ENCODE peak calls at places on chromosomes 1 and 21, in eight cellular contexts. G is esophagus squamous epithelium, I is transverse colon, J is Peyer's patch, S is endothelial cell of umbilical vein, O is right lobe of liver, Z is uterus, L is body of pancreas. A is an unnamed sample. For H3K9me3, the result is how much of the 10 kb centered on the place peaks cover.

GRCh38 chr1:214416417-214417212 is 134.8 kb downstream of the PTPN14 start:
- DNase-seq in G (no peak), I (no peak), J (no peak), S (peak), O (no peak), Z (no peak), L (no peak), A (no peak)

GRCh38 chr1:41423511-41424191 is 60.8 kb downstream of the EDN2 start:
- DNase-seq in G (no peak), I (peak), J (no peak), S (no peak), O (no peak), Z (no peak), L (peak), A (no peak)

GRCh38 chr1:105100102-105100501 is 1350.4 kb downstream of the AMY1C start:
- DNase-seq in G (no peak), I (no peak), J (no peak), S (no peak), O (no peak), Z (no peak), L (no peak), A (no peak)

GRCh38 chr1:4126731-4127594 is 226.9 kb upstream of the C1orf174 start:
- DNase-seq in G (no peak), I (no peak), J (no peak), S (no peak), O (no peak), Z (no peak), L (no peak), A (no peak)

GRCh38 chr1:10402729-10403274 is 3.9 kb downstream of the PGD start:
- DNase-seq in G (no peak), I (no peak), J (no peak), S (no peak), O (no peak), Z (no peak), L (no peak), A (no peak)

GRCh38 chr1:154386643-154387352 is 18.3 kb upstream of the IL6R start:
- DNase-seq in G (no peak), I (peak), J (peak), S (no peak), O (no peak), Z (no peak), L (no peak), A (no peak)

GRCh38 chr1:167904641-167905040 is 9.3 kb downstream of the ADCY10 start:
- DNase-seq in G (no peak), I (no peak), J (no peak), S (peak), O (no peak), Z (no peak), L (no peak), A (no peak)

GRCh38 chr1:66282343-66282852 is 251.6 kb upstream of the SGIP1 start:
- DNase-seq in G (no peak), I (peak), J (peak), S (peak), O (no peak), Z (peak), L (no peak), A (no peak)

GRCh38 chr1:119978018-119978505 is 81.7 kb upstream of the ADAM30 start:
- DNase-seq in G (no peak), I (no peak), J (no peak), S (no peak), O (no peak), Z (no peak), L (no peak), A (no peak)

GRCh38 chr1:235100124-235100801 is 28.4 kb downstream of the TOMM20 start:
- DNase-seq in G (no peak), I (no peak), J (peak), S (no peak), O (no peak), Z (no peak), L (no peak), A (peak)

GRCh38 chr1:43074244-43074643 is 97.8 kb downstream of the EBNA1BP2 start:
- DNase-seq in G (no peak), I (no peak), J (no peak), S (no peak), O (no peak), Z (no peak), L (no peak), A (no peak)

GRCh38 chr1:33099290-33100118 is 18.6 kb downstream of the AZIN2 start:
- DNase-seq in G (no peak), I (peak), J (peak), S (no peak), O (no peak), Z (no peak), L (peak), A (peak)

GRCh38 chr1:90412563-90412962 is 304.5 kb downstream of the BARHL2 start:
- DNase-seq in G (no peak), I (no peak), J (no peak), S (no peak), O (no peak), Z (no peak), L (no peak), A (no peak)

GRCh38 chr1:26999440-26999987 is 6.0 kb downstream of the TRNP1 start:
- DNase-seq in G (no peak), I (peak), J (peak), S (peak), O (no peak), Z (peak), L (peak), A (peak)

GRCh38 chr1:94927405-94928175 is 680 bp upstream of the CNN3 start:
- DNase-seq in G (no peak), I (peak), J (peak), S (no peak), O (peak), Z (peak), L (peak), A (peak)

GRCh38 chr21:35476616-35477395 is 427.7 kb upstream of the RUNX1 start:
- DNase-seq in G (no peak), I (no peak), J (no peak), S (peak), O (no peak), Z (no peak), L (no peak), A (no peak)

GRCh38 chr1:93680121-93681094 is 1.2 kb downstream of the BCAR3 start:
- DNase-seq in G (peak), I (peak), J (peak), S (peak), O (peak), Z (peak), L (peak), A (peak)

GRCh38 chr1:119971710-119972570 is 75.6 kb upstream of the ADAM30 start:
- DNase-seq in G (no peak), I (no peak), J (no peak), S (no peak), O (no peak), Z (no peak), L (no peak), A (no peak)

GRCh38 chr1:193489191-193489590 is 302.8 kb upstream of the B3GALT2 start:
- DNase-seq in G (no peak), I (no peak), J (no peak), S (no peak), O (no peak), Z (no peak), L (no peak), A (no peak)

GRCh38 chr1:94142022-94142421 is 21.1 kb upstream of the ABCA4 start:
- DNase-seq in G (no peak), I (no peak), J (no peak), S (peak), O (no peak), Z (no peak), L (no peak), A (no peak)

GRCh38 chr1:96710708-96711477 is 10.7 kb upstream of the PTBP2 start:
- DNase-seq in G (no peak), I (no peak), J (no peak), S (no peak), O (no peak), Z (no peak), L (no peak), A (no peak)

DNA sequence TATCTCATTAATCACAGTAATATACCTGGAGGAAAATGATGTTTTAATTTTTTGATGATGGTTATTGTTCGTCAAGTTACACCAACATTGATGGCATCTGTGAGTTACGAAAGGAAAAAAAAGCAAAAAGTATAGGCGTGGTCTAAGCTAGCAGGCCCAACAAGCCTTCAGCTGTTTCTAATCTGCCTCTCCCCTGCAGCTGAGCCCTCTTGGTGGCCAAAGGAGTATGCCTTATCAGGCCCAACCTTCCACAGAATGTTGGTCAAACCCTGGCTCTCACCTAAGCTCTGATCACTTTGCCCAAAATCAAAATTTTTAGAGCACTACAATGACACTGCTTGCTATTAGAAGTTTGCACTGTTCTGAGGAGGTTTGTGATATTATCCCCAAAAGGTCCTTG is 4.9 kb downstream of the C1orf105 start:
- DNase-seq in G (no peak), I (no peak), J (no peak), S (no peak), O (no peak), Z (no peak), L (no peak), A (no peak)
- TF ChIP-seq POLR2A in G (no peak), I (no peak), J (no peak), S (no peak), O (no peak), Z (no peak), L (no peak), A (no peak)

GRCh38 chr1:159007734-159008133 is 2.0 kb upstream of the IFI16 start:
- DNase-seq in G (no peak), I (no peak), J (no peak), S (no peak), O (no peak), Z (no peak), L (no peak), A (no peak)

GRCh38 chr1:159008744-159009188 is 941 bp upstream of the IFI16 start:
- DNase-seq in G (no peak), I (peak), J (peak), S (no peak), O (no peak), Z (no peak), L (no peak), A (no peak)

GRCh38 chr1:159009287-159009686 is 420 bp upstream of the IFI16 start:
- DNase-seq in G (no peak), I (no peak), J (no peak), S (no peak), O (no peak), Z (no peak), L (no peak), A (no peak)

GRCh38 chr1:159005161-159005560 is 4.5 kb upstream of the IFI16 start:
- DNase-seq in G (no peak), I (no peak), J (no peak), S (no peak), O (no peak), Z (no peak), L (no peak), A (no peak)

GRCh38 chr1:159005676-159006075 is 4.0 kb upstream of the IFI16 start:
- DNase-seq in G (no peak), I (no peak), J (peak), S (no peak), O (no peak), Z (no peak), L (no peak), A (no peak)
- H3K27ac ChIP-seq in G (peak), I (peak), J (peak), S (no peak), O (peak), Z (peak), L (no peak), A (peak)

DNA sequence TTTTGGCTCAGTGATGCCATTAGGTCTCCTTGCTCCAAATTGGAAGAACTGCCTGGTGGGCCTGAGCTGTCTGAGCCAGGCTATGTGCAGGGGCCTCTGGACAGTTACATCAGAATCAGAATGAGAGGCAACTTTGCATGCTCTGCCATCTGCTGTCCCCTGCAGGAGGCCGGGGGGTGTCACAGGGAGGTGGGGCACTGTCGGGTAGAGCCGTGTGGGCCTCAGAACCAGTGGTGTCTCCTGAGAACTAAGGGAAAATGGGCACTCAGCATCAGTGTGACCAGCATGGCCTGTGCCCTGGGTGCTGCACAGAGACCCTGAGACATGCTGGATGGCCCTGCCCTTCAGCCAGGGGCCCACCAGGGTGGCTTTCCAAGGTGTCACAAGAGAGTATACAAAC is 47.0 kb upstream of the COL6A1 start:
- DNase-seq in G (no peak), I (no peak), J (no peak), S (no peak), O (no peak), Z (no peak), L (no peak), A (no peak)
- H3K9me3 ChIP-seq in G (under half), I (under half), J (under half), S (under half), O (under half), Z (under half), L (under half), A (under half)

GRCh38 chr1:65149391-65149729 is 1.4 kb downstream of the AK4 start:
- DNase-seq in G (no peak), I (no peak), J (no peak), S (peak), O (no peak), Z (no peak), L (no peak), A (no peak)

GRCh38 chr1:65147424-65148177 is 402 bp upstream of the AK4 start:
- DNase-seq in G (no peak), I (peak), J (peak), S (peak), O (peak), Z (peak), L (peak), A (no peak)

GRCh38 chr1:65146908-65147423 is 1.0 kb upstream of the AK4 start:
- DNase-seq in G (no peak), I (no peak), J (no peak), S (no peak), O (no peak), Z (no peak), L (no peak), A (no peak)

GRCh38 chr1:65149753-65150463 is 1.9 kb downstream of the AK4 start:
- DNase-seq in G (no peak), I (no peak), J (no peak), S (no peak), O (no peak), Z (no peak), L (no peak), A (no peak)

GRCh38 chr1:65148548-65149390 is 766 bp downstream of the AK4 start:
- DNase-seq in G (no peak), I (peak), J (no peak), S (peak), O (peak), Z (peak), L (peak), A (peak)
- TF ChIP-seq POLR2A in G (no peak), I (no peak), J (no peak), S (no peak), O (no peak), Z (no peak), L (no peak), A (no peak)

GRCh38 chr21:29187939-29188338 is 57.5 kb downstream of the MAP3K7CL start:
- DNase-seq in G (no peak), I (no peak), J (peak), S (peak), O (peak), Z (peak), L (peak), A (no peak)
- H3K27ac ChIP-seq in G (no peak), I (no peak), J (no peak), S (no peak), O (peak), Z (no peak), L (no peak), A (no peak)

DNA sequence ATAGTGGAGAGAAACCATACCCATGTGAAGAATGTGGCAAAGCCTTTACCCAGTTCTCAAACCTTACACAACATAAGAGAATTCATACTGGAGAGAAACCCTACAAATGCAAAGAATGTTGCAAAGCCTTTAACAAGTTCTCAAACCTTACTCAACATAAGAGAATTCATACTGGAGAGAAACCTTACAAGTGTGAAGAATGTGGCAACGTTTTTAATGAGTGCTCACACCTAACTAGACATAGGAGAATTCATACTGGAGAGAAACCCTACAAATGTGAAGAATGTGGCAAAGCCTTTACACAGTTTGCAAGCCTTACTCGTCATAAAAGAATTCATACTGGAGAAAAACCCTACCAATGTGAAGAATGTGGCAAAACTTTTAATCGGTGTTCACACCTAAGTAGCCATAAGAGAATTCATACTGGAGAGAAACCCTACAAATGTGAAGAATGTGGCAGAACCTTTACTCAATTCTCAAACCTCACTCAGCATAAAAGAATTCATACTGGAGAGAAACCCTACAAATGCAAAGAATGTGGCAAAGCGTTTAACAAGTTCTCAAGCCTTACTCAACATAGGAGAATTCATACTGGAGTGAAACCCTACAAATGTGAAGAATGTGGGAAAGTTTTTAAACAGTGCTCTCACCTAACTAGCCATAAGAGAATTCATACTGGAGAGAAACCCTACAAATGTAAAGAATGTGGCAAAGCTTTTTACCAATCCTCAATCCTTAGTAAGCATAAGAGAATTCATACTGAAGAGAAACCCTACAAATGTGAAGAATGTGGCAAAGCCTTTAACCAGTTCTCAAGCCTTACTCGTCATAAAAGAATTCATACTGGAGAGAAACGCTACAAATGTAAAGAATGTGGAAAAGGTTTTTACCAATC is 80.0 kb downstream of the JMJD4 start:
- DNase-seq in G (no peak), I (no peak), J (no peak), S (peak), O (no peak), Z (no peak), L (no peak), A (no peak)
- H3K9me3 ChIP-seq in G (under half), I (half or more), J (under half), S (under half), O (half or more), Z (under half), L (half or more), A (half or more)

GRCh38 chr1:116151739-116152576 is 40.8 kb downstream of the MAB21L3 start:
- DNase-seq in G (no peak), I (peak), J (peak), S (peak), O (peak), Z (peak), L (peak), A (peak)
- TF ChIP-seq POLR2A in G (no peak), I (peak), J (peak), S (no peak), O (peak), Z (no peak), L (peak), A (no peak)

DNA sequence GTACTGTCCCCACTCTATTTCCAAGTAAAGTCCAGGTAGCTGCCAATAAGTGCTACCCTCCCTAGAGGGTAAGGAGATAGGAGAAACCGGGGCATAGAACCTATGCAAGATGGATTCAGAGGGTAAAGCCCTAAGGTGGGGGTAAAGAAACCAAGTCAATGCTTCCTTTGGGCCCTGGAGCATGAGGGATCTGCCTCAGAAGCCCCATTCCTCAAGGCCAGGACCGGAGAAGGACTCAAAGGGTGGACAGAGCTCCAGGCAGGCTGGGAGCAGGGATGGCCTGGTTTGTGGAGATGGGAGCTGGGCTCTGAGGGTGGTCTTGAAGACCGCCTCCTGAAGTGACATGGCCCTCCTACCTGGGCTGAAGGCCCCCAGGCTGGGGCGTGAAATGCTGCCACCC is 3.9 kb downstream of the EPHA2 start:
- DNase-seq in G (no peak), I (no peak), J (no peak), S (peak), O (no peak), Z (no peak), L (no peak), A (no peak)
- H3K27ac ChIP-seq in G (peak), I (peak), J (no peak), S (peak), O (peak), Z (peak), L (peak), A (peak)

DNA sequence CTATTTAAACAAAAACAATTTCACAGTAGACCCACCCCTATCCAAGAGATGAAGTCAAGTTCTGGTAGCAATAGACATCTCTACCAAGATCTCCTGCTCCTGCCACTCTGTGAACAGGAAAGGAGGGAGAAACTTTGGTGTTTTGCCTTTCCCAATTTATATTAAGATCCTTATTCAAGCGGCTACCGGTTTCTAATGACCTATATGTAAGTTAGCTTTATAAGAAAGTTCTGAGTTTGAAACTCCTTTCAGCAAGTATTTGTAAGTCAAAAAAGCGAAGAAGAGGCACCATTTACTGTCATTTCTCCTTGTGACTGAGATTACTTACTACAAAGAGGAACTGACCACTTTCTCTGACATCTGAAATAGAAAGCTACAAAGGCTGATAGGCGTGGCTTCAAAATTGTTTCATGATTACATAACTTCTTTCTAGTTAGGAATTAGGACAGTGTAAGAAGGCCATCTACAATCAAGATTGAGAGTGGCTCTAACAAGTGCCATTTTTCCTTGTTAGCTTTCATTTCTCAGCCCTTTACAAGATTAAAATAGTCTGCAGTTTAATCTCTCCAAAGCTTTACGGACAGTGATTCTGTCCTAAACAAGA is at the start of gene MNDA:
- DNase-seq in G (no peak), I (no peak), J (no peak), S (no peak), O (no peak), Z (no peak), L (no peak), A (no peak)
- H3K9me3 ChIP-seq in G (under half), I (under half), J (under half), S (under half), O (under half), Z (under half), L (under half), A (under half)

A was measured in tibial nerve.